ENCODE peak calls at places on chromosome 7, in nine cellular contexts. T is BJ, I is progenitor cell of endocrine pancreas, A is brain microvascular endothelial cell, M is lower lobe of right lung, Z is MM.1S, G is AG09319, S is mesothelial cell of epicardium, O is astrocyte of the cerebellum. C is an unnamed sample.

GRCh38 chr7:47786557-47787248 is 161.6 kb downstream of the PKD1L1 start:
- DNase-seq in M (no peak), T (peak), S (peak), G (peak), I (no peak), O (peak), Z (no peak), A (peak), C (no peak)

GRCh38 chr7:112157072-112157471 is 49.1 kb downstream of the DOCK4 start:
- DNase-seq in I (no peak), A (peak), Z (no peak), S (no peak), G (no peak), O (peak), M (no peak), T (no peak), C (no peak)

GRCh38 chr7:6271091-6271658 is 1.2 kb downstream of the CYTH3 start:
- DNase-seq in I (no peak), G (no peak), O (no peak), T (no peak), A (no peak), M (peak), Z (no peak), S (no peak), C (peak)

GRCh38 chr7:114865564-114865963 is 56.3 kb upstream of the MDFIC start:
- DNase-seq in Z (peak), T (no peak), A (peak), M (peak), S (no peak), G (no peak), I (no peak), O (peak), C (peak)

GRCh38 chr7:44460325-44460724 is 30.1 kb downstream of the NUDCD3 start:
- DNase-seq in I (no peak), Z (peak), A (no peak), O (no peak), S (no peak), M (no peak), G (no peak), T (no peak), C (peak)

GRCh38 chr7:111292026-111292430 is 201.1 kb downstream of the LRRN3 start:
- DNase-seq in S (no peak), A (no peak), I (no peak), Z (no peak), M (no peak), O (peak), T (peak), G (no peak), C (no peak)

GRCh38 chr7:151798851-151799428 is 78.0 kb downstream of the PRKAG2 start:
- DNase-seq in Z (no peak), I (no peak), O (no peak), S (no peak), T (no peak), G (no peak), A (no peak), M (peak), C (no peak)

GRCh38 chr7:101728888-101729883 is 88.2 kb upstream of the CUX1 start:
- DNase-seq in G (no peak), Z (no peak), M (peak), S (no peak), T (no peak), A (peak), O (peak), I (no peak), C (no peak)

GRCh38 chr7:28093617-28094232 is 86.9 kb downstream of the JAZF1 start:
- DNase-seq in A (peak), Z (peak), O (peak), S (peak), I (peak), T (no peak), M (peak), G (no peak), C (peak)

GRCh38 chr7:24728503-24729364 is 28.5 kb downstream of the GSDME start:
- DNase-seq in Z (no peak), T (no peak), I (no peak), G (no peak), A (peak), O (no peak), S (no peak), M (no peak), C (no peak)

GRCh38 chr7:148587076-148587475 is 3.5 kb upstream of the C7orf33 start:
- DNase-seq in M (no peak), Z (peak), G (no peak), I (no peak), A (no peak), S (no peak), O (no peak), T (no peak), C (no peak)

GRCh38 chr7:36048141-36048901 is 104.7 kb upstream of the EEPD1 start:
- DNase-seq in O (peak), G (peak), M (no peak), A (peak), Z (no peak), I (no peak), T (peak), S (no peak), C (no peak)

GRCh38 chr7:45573636-45574470 is at the start of gene ADCY1:
- DNase-seq in G (no peak), A (no peak), T (no peak), Z (peak), I (peak), M (no peak), S (peak), O (no peak), C (peak)

GRCh38 chr7:137804819-137805218 is 42.0 kb downstream of the DGKI start:
- DNase-seq in A (no peak), G (no peak), S (no peak), M (no peak), I (no peak), O (no peak), Z (no peak), T (no peak), C (no peak)

GRCh38 chr7:142954680-142955268 is 7.4 kb downstream of the KEL start:
- DNase-seq in G (no peak), A (no peak), S (no peak), I (no peak), M (no peak), O (no peak), T (no peak), Z (peak), C (no peak)

GRCh38 chr7:148110097-148110868 is 480.3 kb upstream of the C7orf33 start:
- DNase-seq in G (no peak), Z (no peak), I (no peak), T (no peak), A (no peak), O (no peak), M (no peak), S (no peak), C (no peak)

GRCh38 chr7:86248977-86249376 is 394.7 kb upstream of the GRM3 start:
- DNase-seq in S (no peak), M (no peak), O (no peak), I (no peak), G (no peak), A (no peak), Z (no peak), T (no peak), C (no peak)

GRCh38 chr7:148173296-148173695 is 417.3 kb upstream of the C7orf33 start:
- DNase-seq in S (no peak), I (no peak), M (no peak), O (no peak), A (no peak), Z (no peak), T (no peak), G (no peak), C (no peak)

GRCh38 chr7:147492621-147493020 is 1097.9 kb upstream of the C7orf33 start:
- DNase-seq in M (no peak), G (no peak), S (no peak), O (no peak), Z (no peak), T (no peak), I (no peak), A (peak), C (no peak)

GRCh38 chr7:3300221-3300650 is 816 bp upstream of the SDK1 start:
- DNase-seq in O (no peak), Z (no peak), G (no peak), S (no peak), T (no peak), I (no peak), A (peak), M (no peak), C (no peak)

GRCh38 chr7:30467275-30467674 is 11.3 kb downstream of the NOD1 start:
- DNase-seq in I (no peak), O (no peak), A (no peak), G (no peak), S (peak), Z (no peak), M (no peak), T (no peak), C (no peak)

GRCh38 chr7:104482362-104483042 is 154.1 kb downstream of the LHFPL3 start:
- DNase-seq in O (no peak), M (no peak), Z (peak), A (no peak), G (no peak), T (no peak), S (no peak), I (no peak), C (no peak)

GRCh38 chr7:30225863-30226361 is 58.5 kb upstream of the ZNRF2 start:
- DNase-seq in A (peak), T (no peak), G (no peak), Z (peak), O (peak), I (no peak), S (no peak), M (peak), C (peak)

GRCh38 chr7:151700621-151701185 is 176.2 kb downstream of the PRKAG2 start:
- DNase-seq in O (no peak), M (peak), T (no peak), I (no peak), S (no peak), Z (no peak), A (peak), G (no peak), C (no peak)

GRCh38 chr7:39758234-39758970 is 135.0 kb downstream of the RALA start:
- DNase-seq in O (no peak), G (no peak), A (no peak), T (no peak), M (peak), I (no peak), S (no peak), Z (no peak), C (no peak)

GRCh38 chr7:148524479-148525173 is 65.9 kb upstream of the C7orf33 start:
- DNase-seq in A (no peak), I (no peak), O (no peak), M (no peak), G (no peak), Z (no peak), T (no peak), S (no peak), C (no peak)

GRCh38 chr7:95045236-95045923 is 138.0 kb downstream of the PPP1R9A start:
- DNase-seq in S (no peak), I (no peak), O (no peak), A (peak), G (no peak), T (no peak), M (no peak), Z (peak), C (no peak)

GRCh38 chr7:127770870-127771269 is 118.9 kb downstream of the SND1 start:
- DNase-seq in A (peak), S (no peak), I (no peak), O (no peak), G (no peak), Z (no peak), M (no peak), T (no peak), C (no peak)

GRCh38 chr7:11207565-11207964 is 233.9 kb downstream of the PHF14 start:
- DNase-seq in M (no peak), A (no peak), I (no peak), T (no peak), G (no peak), S (no peak), Z (no peak), O (no peak), C (no peak)

GRCh38 chr7:47482013-47482761 is 99.7 kb downstream of the TNS3 start:
- DNase-seq in S (no peak), Z (peak), O (peak), T (peak), M (no peak), A (peak), G (peak), I (no peak), C (peak)

GRCh38 chr7:121278120-121279021 is 50.4 kb upstream of the WNT16 start:
- DNase-seq in S (no peak), I (no peak), O (no peak), Z (peak), G (no peak), T (no peak), M (no peak), A (peak), C (peak)

GRCh38 chr7:26101471-26102151 is 50.4 kb upstream of the NFE2L3 start:
- DNase-seq in G (no peak), O (no peak), Z (no peak), A (no peak), M (no peak), T (no peak), I (no peak), S (no peak), C (peak)

GRCh38 chr7:46352335-46352954 is 431.4 kb upstream of the IGFBP3 start:
- DNase-seq in S (peak), Z (peak), M (no peak), A (peak), T (peak), I (peak), G (peak), O (peak), C (peak)

DNA sequence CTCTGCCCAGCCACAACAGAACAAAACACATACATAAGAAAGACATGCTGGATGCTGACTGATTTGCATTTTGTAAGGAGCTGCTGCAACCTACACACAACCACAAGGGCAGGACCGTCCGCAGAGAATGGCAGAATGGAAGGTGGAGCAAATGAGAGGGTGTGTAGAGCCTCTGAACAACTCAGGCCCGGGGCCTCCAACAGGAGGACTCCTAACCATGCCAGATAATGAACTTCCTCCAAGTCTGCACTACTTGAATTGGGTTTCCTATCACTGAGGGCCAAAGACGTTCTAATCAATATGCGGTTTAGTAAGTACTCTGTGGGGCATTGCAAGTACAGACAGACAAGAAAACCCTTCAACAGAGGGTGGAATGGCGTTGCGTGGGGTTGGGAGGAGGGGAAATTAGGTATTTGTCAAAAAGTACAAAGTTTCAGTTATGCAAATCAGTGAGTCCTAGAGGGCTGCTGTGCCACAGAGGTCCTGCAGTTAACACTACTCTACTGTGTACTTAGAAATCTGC is 14.6 kb downstream of the VOPP1 start:
- DNase-seq in S (no peak), Z (peak), T (no peak), I (no peak), O (no peak), A (no peak), M (no peak), G (no peak), C (peak)
- TF ChIP-seq CTCF in S (no peak), Z (peak), T (no peak), I (no peak), O (no peak), A (no peak), M (no peak), G (no peak), C (no peak)

GRCh38 chr7:103445228-103446020 is 583 bp downstream of the SLC26A5 start:
- DNase-seq in M (no peak), A (no peak), Z (no peak), O (no peak), I (no peak), G (no peak), S (no peak), T (no peak), C (no peak)

GRCh38 chr7:103446046-103446520 is at the start of gene SLC26A5:
- DNase-seq in G (no peak), T (no peak), M (peak), Z (peak), I (peak), O (no peak), A (no peak), S (peak), C (peak)

DNA sequence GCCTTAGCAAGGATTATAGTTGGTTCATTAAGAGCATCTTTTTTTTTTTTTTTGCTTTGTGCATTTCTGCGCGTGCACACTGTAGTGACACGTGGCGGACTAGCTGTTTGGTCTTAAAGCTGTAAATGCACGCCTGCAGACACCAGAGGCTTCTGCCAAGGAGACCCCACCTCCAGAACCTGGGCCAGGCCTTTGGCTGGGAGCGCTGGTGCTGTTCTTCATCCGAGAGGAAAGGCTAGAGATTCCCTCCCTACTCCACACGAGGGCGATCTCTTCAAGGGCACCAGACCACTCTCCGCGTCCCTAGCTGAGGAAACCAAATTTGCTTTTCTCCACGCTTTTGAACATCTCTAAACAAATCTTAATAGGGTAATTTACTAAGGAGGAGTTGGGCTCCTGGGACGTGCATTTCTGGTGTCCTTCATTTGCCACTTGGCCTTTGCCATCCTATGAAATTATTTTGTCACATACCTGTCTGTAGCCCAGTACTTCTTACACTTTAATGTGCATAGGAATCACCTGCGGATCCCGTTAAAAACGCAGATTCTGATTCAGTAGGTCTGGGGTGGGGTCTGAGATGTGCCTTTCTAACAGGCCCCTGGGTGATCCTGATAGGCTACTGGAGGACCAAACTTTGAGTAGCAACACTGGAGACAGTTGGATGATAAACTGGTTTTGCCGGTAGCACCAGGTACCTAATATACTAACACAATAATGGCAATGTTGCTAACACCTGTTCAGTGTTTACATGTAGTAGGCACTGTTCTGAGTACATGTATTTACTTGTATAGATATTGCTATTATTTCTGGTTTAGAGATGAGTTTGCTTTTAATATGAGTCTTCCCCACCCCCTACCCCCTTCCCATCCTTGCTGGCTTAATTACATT is 1.3 kb upstream of the SLC26A5 start:
- DNase-seq in S (peak), A (peak), M (no peak), T (no peak), I (peak), Z (peak), O (peak), G (peak), C (peak)
- TF ChIP-seq CTCF in S (peak), A (peak), M (peak), T (peak), I (peak), Z (peak), O (peak), G (peak), C (peak)

GRCh38 chr7:131074585-131074984 is 253.1 kb upstream of the MKLN1 start:
- DNase-seq in T (no peak), Z (no peak), G (no peak), I (no peak), O (no peak), M (no peak), A (no peak), S (no peak), C (no peak)

GRCh38 chr7:131072505-131073091 is 255.1 kb upstream of the MKLN1 start:
- DNase-seq in S (no peak), O (no peak), M (no peak), A (no peak), T (no peak), I (no peak), G (no peak), Z (no peak), C (no peak)

GRCh38 chr7:131068604-131069021 is 259.1 kb upstream of the MKLN1 start:
- DNase-seq in O (no peak), G (no peak), I (no peak), M (no peak), S (no peak), T (no peak), Z (no peak), A (no peak), C (no peak)

GRCh38 chr7:131074043-131074442 is 253.6 kb upstream of the MKLN1 start:
- DNase-seq in T (no peak), M (no peak), O (no peak), S (no peak), Z (no peak), I (no peak), A (no peak), G (no peak), C (no peak)

DNA sequence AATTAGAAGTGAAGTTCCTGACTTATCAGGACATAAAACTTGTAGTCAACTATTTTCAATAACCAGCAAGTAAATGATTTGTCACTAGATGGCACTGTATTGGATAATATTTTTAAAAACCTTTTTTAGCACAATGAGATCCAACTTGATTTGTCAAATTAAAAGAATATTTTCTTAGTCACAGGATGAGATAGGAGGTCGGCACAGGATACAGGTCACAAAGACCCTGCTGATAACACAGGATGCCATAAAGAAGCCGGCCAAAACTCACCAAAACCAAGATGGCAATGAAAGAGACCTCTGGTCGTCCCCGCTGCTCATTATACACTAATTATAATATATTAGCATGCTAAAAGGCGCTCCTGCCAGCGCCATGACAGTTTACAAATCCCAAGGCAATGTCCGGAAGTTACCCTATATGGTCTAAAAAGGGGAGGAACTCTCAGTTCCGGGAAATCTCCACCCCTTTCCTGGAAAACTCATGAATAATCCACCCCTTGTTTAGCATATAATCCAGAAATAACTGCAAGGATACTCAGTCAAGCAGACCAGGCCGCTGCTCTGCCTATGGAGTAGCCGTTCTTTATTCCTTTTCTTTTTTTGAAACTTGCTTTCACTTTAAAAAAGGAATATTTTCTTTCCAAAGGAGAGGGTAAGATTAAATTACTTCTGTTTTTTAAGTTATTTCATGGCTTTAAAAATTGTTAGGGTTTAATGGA is 255.7 kb upstream of the MKLN1 start:
- DNase-seq in T (no peak), S (no peak), O (peak), Z (peak), A (peak), G (peak), M (no peak), I (no peak), C (no peak)
- TF ChIP-seq CTCF in T (no peak), S (peak), O (no peak), Z (peak), A (peak), G (peak), M (peak), I (peak), C (peak)

DNA sequence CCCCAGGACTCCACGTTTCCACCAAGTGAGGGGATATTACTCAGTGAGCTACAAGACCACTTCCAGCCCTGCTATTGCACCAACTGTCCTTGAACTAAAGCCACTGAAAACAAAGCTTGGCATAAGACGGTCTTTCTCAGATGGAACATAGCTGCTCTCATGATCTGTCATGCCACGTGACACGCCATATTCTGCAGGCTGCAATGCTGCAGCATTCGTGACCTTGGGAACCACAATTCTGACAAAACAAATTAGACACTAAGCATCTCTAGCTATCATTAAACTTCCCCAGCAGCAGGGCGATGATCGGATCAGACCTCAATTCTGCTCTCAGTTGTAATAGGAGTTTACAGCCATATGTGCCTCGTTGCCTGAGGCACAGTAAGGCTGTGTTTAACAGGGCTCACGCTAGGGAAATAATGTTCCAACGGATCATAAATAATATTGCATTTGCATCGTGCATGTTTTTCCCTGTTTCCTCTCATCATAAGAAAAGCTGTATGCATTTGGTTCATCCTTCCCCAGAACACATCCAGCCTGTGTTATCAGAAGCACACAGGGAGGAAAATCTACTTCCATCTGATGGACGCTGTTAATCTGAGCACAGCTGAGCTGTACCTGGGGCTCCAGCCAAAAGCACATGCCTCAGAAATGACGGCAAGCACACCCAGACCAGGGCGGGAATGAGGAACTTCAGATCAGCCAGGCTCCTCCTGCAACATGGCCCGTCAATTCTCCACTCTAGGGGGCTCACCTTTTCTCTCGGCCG is 38.6 kb upstream of the CNPY1 start:
- DNase-seq in O (no peak), Z (no peak), G (no peak), M (no peak), I (no peak), S (no peak), A (peak), T (peak), C (no peak)
- TF ChIP-seq CTCF in O (no peak), Z (no peak), G (no peak), M (no peak), I (no peak), S (no peak), A (no peak), T (peak), C (no peak)

C was measured in GM20000.